ENCODE peak calls at places on chromosomes 5 and 9, in six cellular contexts. A is T-cell, D is RCC 7860, M is Ammon's horn, V is AG04449, I is GM19239. P is an unnamed sample.
A peak's percentile ranks its signal among the peaks of the same experiment; 100 is the strongest.

GRCh38 chr5:117454716-117455212 is 880.1 kb upstream of the SEMA6A start:
- DNase-seq in A (peak; percentile 25), D (peak; percentile 35), M (peak; percentile 13), V (no peak), I (peak; percentile 13), P (peak; percentile 27)

GRCh38 chr5:77262685-77263084 is 52.2 kb downstream of the PDE8B start:
- DNase-seq in A (no peak), D (no peak), M (no peak), V (no peak), I (no peak), P (no peak)

GRCh38 chr5:58366461-58366860 is 93.4 kb downstream of the PLK2 start:
- DNase-seq in A (no peak), D (no peak), M (no peak), V (no peak), I (no peak), P (no peak)

GRCh38 chr5:60382761-60383160 is 317.2 kb downstream of the DEPDC1B start:
- DNase-seq in A (no peak), D (no peak), M (peak; percentile 59), V (no peak), I (no peak), P (peak; percentile 17)

GRCh38 chr9:36276840-36277239 is 18.6 kb upstream of the GNE start:
- DNase-seq in A (no peak), D (no peak), M (no peak), V (peak; percentile 42), I (no peak), P (no peak)

GRCh38 chr9:99076483-99077171 is 28.3 kb upstream of the TGFBR1 start:
- DNase-seq in A (peak; percentile 44), D (no peak), M (peak; percentile 24), V (no peak), I (no peak), P (peak; percentile 12)

GRCh38 chr9:77403244-77403643 is 225.9 kb downstream of the VPS13A start:
- DNase-seq in A (no peak), D (no peak), M (no peak), V (no peak), I (no peak), P (no peak)

GRCh38 chr9:128787583-128788156 is 617 bp downstream of the TBC1D13 start:
- DNase-seq in A (no peak), D (no peak), M (no peak), V (no peak), I (no peak), P (no peak)

GRCh38 chr5:69007086-69007672 is 86.6 kb upstream of the SLC30A5 start:
- DNase-seq in A (no peak), D (no peak), M (no peak), V (no peak), I (no peak), P (no peak)

GRCh38 chr9:36949470-36949869 is 84.6 kb downstream of the PAX5 start:
- DNase-seq in A (no peak), D (no peak), M (no peak), V (no peak), I (no peak), P (no peak)

GRCh38 chr5:60184599-60184998 is 291.1 kb upstream of the PDE4D start:
- DNase-seq in A (no peak), D (no peak), M (no peak), V (no peak), I (no peak), P (no peak)

GRCh38 chr5:150508828-150509227 is 897 bp downstream of the NDST1 start:
- DNase-seq in A (no peak), D (no peak), M (no peak), V (no peak), I (no peak), P (no peak)

GRCh38 chr9:129569506-129570449 is 51.1 kb downstream of the C9orf50 start:
- DNase-seq in A (no peak), D (no peak), M (no peak), V (no peak), I (peak; percentile 45), P (peak; percentile 45)

GRCh38 chr9:95125652-95126051 is 191.9 kb downstream of the FANCC start:
- DNase-seq in A (no peak), D (no peak), M (no peak), V (no peak), I (no peak), P (no peak)

GRCh38 chr5:27048507-27048906 is 10.1 kb upstream of the CDH9 start:
- DNase-seq in A (no peak), D (no peak), M (no peak), V (no peak), I (no peak), P (no peak)

GRCh38 chr9:19229725-19230355 is 653 bp upstream of the DENND4C start:
- DNase-seq in A (peak; percentile 58), D (no peak), M (no peak), V (no peak), I (peak; percentile 56), P (peak; percentile 83)

GRCh38 chr5:175548899-175549311 is 70.5 kb downstream of the SFXN1 start:
- DNase-seq in A (no peak), D (no peak), M (no peak), V (no peak), I (no peak), P (no peak)

GRCh38 chr9:92679413-92680165 is 9.7 kb upstream of the IPPK start:
- DNase-seq in A (no peak), D (no peak), M (no peak), V (no peak), I (no peak), P (no peak)

GRCh38 chr5:95771109-95771708 is 40.1 kb downstream of the RHOBTB3 start:
- DNase-seq in A (no peak), D (no peak), M (no peak), V (no peak), I (no peak), P (no peak)

GRCh38 chr5:54902817-54903473 is 82.4 kb downstream of the ESM1 start:
- DNase-seq in A (no peak), D (no peak), M (peak; percentile 25), V (no peak), I (peak; percentile 22), P (peak; percentile 44)

GRCh38 chr5:172855597-172856292 is 21.7 kb downstream of the ERGIC1 start:
- DNase-seq in A (no peak), D (no peak), M (no peak), V (no peak), I (no peak), P (no peak)

GRCh38 chr5:56673171-56673570 is 142.2 kb upstream of the MAP3K1 start:
- DNase-seq in A (no peak), D (no peak), M (peak; percentile 57), V (no peak), I (no peak), P (no peak)

GRCh38 chr9:128805661-128806060 is 12.6 kb upstream of the ENDOG start:
- DNase-seq in A (no peak), D (no peak), M (peak; percentile 70), V (no peak), I (no peak), P (no peak)

GRCh38 chr9:77384406-77384805 is 207.1 kb downstream of the VPS13A start:
- DNase-seq in A (no peak), D (peak; percentile 40), M (no peak), V (peak; percentile 24), I (no peak), P (no peak)

GRCh38 chr9:108766786-108767185 is 89.0 kb downstream of the ACTL7B start:
- DNase-seq in A (no peak), D (no peak), M (no peak), V (no peak), I (no peak), P (no peak)